ENCODE peak calls at places on chromosomes 12 and 14, in five cellular contexts. One of them, this sample, is unnamed.
A peak's percentile ranks its signal among the peaks of the same experiment; 100 is the strongest.

GRCh38 chr12:50751921-50752721 is 11.8 kb upstream of the ATF1 start:
- DNase-seq in psoas muscle: no peak
- DNase-seq in CD4-positive, alpha-beta T cell: no peak
- DNase-seq in bronchial epithelial cell: peak; percentile 77
- DNase-seq in Panc1: no peak
- DNase-seq in this sample: no peak

GRCh38 chr12:12443482-12443881 is 86.6 kb downstream of the BORCS5 start:
- DNase-seq in psoas muscle: peak; percentile 29
- DNase-seq in CD4-positive, alpha-beta T cell: no peak
- DNase-seq in bronchial epithelial cell: no peak
- DNase-seq in Panc1: no peak
- DNase-seq in this sample: peak; percentile 81

GRCh38 chr14:61560323-61560722 is 135.0 kb upstream of the HIF1A start:
- DNase-seq in psoas muscle: no peak
- DNase-seq in CD4-positive, alpha-beta T cell: no peak
- DNase-seq in bronchial epithelial cell: no peak
- DNase-seq in Panc1: no peak
- DNase-seq in this sample: no peak

GRCh38 chr12:19707948-19708409 is 268.7 kb downstream of the AEBP2 start:
- DNase-seq in psoas muscle: no peak
- DNase-seq in CD4-positive, alpha-beta T cell: no peak
- DNase-seq in bronchial epithelial cell: peak; percentile 88
- DNase-seq in Panc1: no peak
- DNase-seq in this sample: no peak

GRCh38 chr12:42885677-42886076 is 296.1 kb upstream of the PRICKLE1 start:
- DNase-seq in psoas muscle: no peak
- DNase-seq in CD4-positive, alpha-beta T cell: no peak
- DNase-seq in bronchial epithelial cell: no peak
- DNase-seq in Panc1: no peak
- DNase-seq in this sample: no peak

GRCh38 chr14:104913413-104913812 is 11.3 kb upstream of the PLD4 start:
- DNase-seq in psoas muscle: no peak
- DNase-seq in CD4-positive, alpha-beta T cell: no peak
- DNase-seq in bronchial epithelial cell: no peak
- DNase-seq in Panc1: no peak
- DNase-seq in this sample: no peak

GRCh38 chr14:22900088-22900799 is 17.2 kb downstream of the REM2 start:
- DNase-seq in psoas muscle: no peak
- DNase-seq in CD4-positive, alpha-beta T cell: peak; percentile 24
- DNase-seq in bronchial epithelial cell: peak; percentile 72
- DNase-seq in Panc1: no peak
- DNase-seq in this sample: peak; percentile 31

GRCh38 chr12:132342322-132342721 is 12.9 kb upstream of the GALNT9 start:
- DNase-seq in psoas muscle: no peak
- DNase-seq in CD4-positive, alpha-beta T cell: no peak
- DNase-seq in bronchial epithelial cell: no peak
- DNase-seq in Panc1: no peak
- DNase-seq in this sample: no peak

GRCh38 chr14:99040711-99041110 is 231.3 kb downstream of the BCL11B start:
- DNase-seq in psoas muscle: no peak
- DNase-seq in CD4-positive, alpha-beta T cell: no peak
- DNase-seq in bronchial epithelial cell: no peak
- DNase-seq in Panc1: no peak
- DNase-seq in this sample: no peak

GRCh38 chr14:74401504-74402241 is 24.3 kb downstream of the SYNDIG1L start:
- DNase-seq in psoas muscle: peak; percentile 33
- DNase-seq in CD4-positive, alpha-beta T cell: peak; percentile 43
- DNase-seq in bronchial epithelial cell: no peak
- DNase-seq in Panc1: no peak
- DNase-seq in this sample: peak; percentile 69

GRCh38 chr14:101889898-101890297 is 74.5 kb upstream of the DYNC1H1 start:
- DNase-seq in psoas muscle: no peak
- DNase-seq in CD4-positive, alpha-beta T cell: no peak
- DNase-seq in bronchial epithelial cell: no peak
- DNase-seq in Panc1: no peak
- DNase-seq in this sample: no peak

GRCh38 chr14:77562681-77563080 is 53.8 kb downstream of the SPTLC2 start:
- DNase-seq in psoas muscle: no peak
- DNase-seq in CD4-positive, alpha-beta T cell: no peak
- DNase-seq in bronchial epithelial cell: no peak
- DNase-seq in Panc1: no peak
- DNase-seq in this sample: no peak

GRCh38 chr12:119710374-119710773 is 42.4 kb downstream of the PRKAB1 start:
- DNase-seq in psoas muscle: no peak
- DNase-seq in CD4-positive, alpha-beta T cell: no peak
- DNase-seq in bronchial epithelial cell: peak; percentile 84
- DNase-seq in Panc1: no peak
- DNase-seq in this sample: no peak

GRCh38 chr14:30559638-30560071 is 697 bp downstream of the G2E3 start:
- DNase-seq in psoas muscle: no peak
- DNase-seq in CD4-positive, alpha-beta T cell: no peak
- DNase-seq in bronchial epithelial cell: peak; percentile 27
- DNase-seq in Panc1: no peak
- DNase-seq in this sample: no peak

GRCh38 chr14:36583242-36584166 is 1.1 kb upstream of the NKX2-8 start:
- DNase-seq in psoas muscle: no peak
- DNase-seq in CD4-positive, alpha-beta T cell: no peak
- DNase-seq in bronchial epithelial cell: no peak
- DNase-seq in Panc1: no peak
- DNase-seq in this sample: no peak

GRCh38 chr12:6276936-6277615 is 33.4 kb upstream of the PLEKHG6 start:
- DNase-seq in psoas muscle: no peak
- DNase-seq in CD4-positive, alpha-beta T cell: no peak
- DNase-seq in bronchial epithelial cell: peak; percentile 92
- DNase-seq in Panc1: no peak
- DNase-seq in this sample: no peak

GRCh38 chr12:78981-79380 is 12.4 kb downstream of the IQSEC3 start:
- DNase-seq in psoas muscle: no peak
- DNase-seq in CD4-positive, alpha-beta T cell: no peak
- DNase-seq in bronchial epithelial cell: no peak
- DNase-seq in Panc1: no peak
- DNase-seq in this sample: no peak

GRCh38 chr14:53356361-53357150 is 203.4 kb upstream of the DDHD1 start:
- DNase-seq in psoas muscle: no peak
- DNase-seq in CD4-positive, alpha-beta T cell: no peak
- DNase-seq in bronchial epithelial cell: peak; percentile 33
- DNase-seq in Panc1: no peak
- DNase-seq in this sample: no peak

GRCh38 chr12:77232045-77232444 is 166.7 kb upstream of the E2F7 start:
- DNase-seq in psoas muscle: no peak
- DNase-seq in CD4-positive, alpha-beta T cell: no peak
- DNase-seq in bronchial epithelial cell: peak; percentile 50
- DNase-seq in Panc1: no peak
- DNase-seq in this sample: no peak

GRCh38 chr12:65325183-65325582 is 46.7 kb downstream of the MSRB3 start:
- DNase-seq in psoas muscle: no peak
- DNase-seq in CD4-positive, alpha-beta T cell: no peak
- DNase-seq in bronchial epithelial cell: no peak
- DNase-seq in Panc1: no peak
- DNase-seq in this sample: no peak

GRCh38 chr12:71755146-71755892 is 656 bp downstream of the RAB21 start:
- DNase-seq in psoas muscle: peak; percentile 52
- DNase-seq in CD4-positive, alpha-beta T cell: peak; percentile 59
- DNase-seq in bronchial epithelial cell: peak; percentile 84
- DNase-seq in Panc1: no peak
- DNase-seq in this sample: peak; percentile 62

GRCh38 chr12:12705833-12706520 is 10.0 kb upstream of the GPR19 start:
- DNase-seq in psoas muscle: no peak
- DNase-seq in CD4-positive, alpha-beta T cell: peak; percentile 60
- DNase-seq in bronchial epithelial cell: no peak
- DNase-seq in Panc1: no peak
- DNase-seq in this sample: peak; percentile 67

GRCh38 chr12:75374971-75375370 is 15.9 kb upstream of the GLIPR1L2 start:
- DNase-seq in psoas muscle: no peak
- DNase-seq in CD4-positive, alpha-beta T cell: no peak
- DNase-seq in bronchial epithelial cell: no peak
- DNase-seq in Panc1: no peak
- DNase-seq in this sample: no peak

GRCh38 chr12:113222730-113223531 is 1.7 kb downstream of the TPCN1 start:
- DNase-seq in psoas muscle: peak; percentile 66
- DNase-seq in CD4-positive, alpha-beta T cell: no peak
- DNase-seq in bronchial epithelial cell: peak; percentile 78
- DNase-seq in Panc1: no peak
- DNase-seq in this sample: peak; percentile 74

GRCh38 chr12:46831335-46832083 is 5.7 kb upstream of the SLC38A4 start:
- DNase-seq in psoas muscle: peak; percentile 65
- DNase-seq in CD4-positive, alpha-beta T cell: no peak
- DNase-seq in bronchial epithelial cell: no peak
- DNase-seq in Panc1: no peak
- DNase-seq in this sample: no peak

GRCh38 chr12:46835785-46836184 is 10.0 kb upstream of the SLC38A4 start:
- DNase-seq in psoas muscle: no peak
- DNase-seq in CD4-positive, alpha-beta T cell: no peak
- DNase-seq in bronchial epithelial cell: no peak
- DNase-seq in Panc1: no peak
- DNase-seq in this sample: no peak

GRCh38 chr12:46832084-46832704 is 6.4 kb upstream of the SLC38A4 start:
- DNase-seq in psoas muscle: no peak
- DNase-seq in CD4-positive, alpha-beta T cell: no peak
- DNase-seq in bronchial epithelial cell: no peak
- DNase-seq in Panc1: no peak
- DNase-seq in this sample: no peak

GRCh38 chr12:46825526-46826414 is at the start of gene SLC38A4:
- DNase-seq in psoas muscle: peak; percentile 39
- DNase-seq in CD4-positive, alpha-beta T cell: no peak
- DNase-seq in bronchial epithelial cell: no peak
- DNase-seq in Panc1: no peak
- DNase-seq in this sample: peak; percentile 82

DNA sequence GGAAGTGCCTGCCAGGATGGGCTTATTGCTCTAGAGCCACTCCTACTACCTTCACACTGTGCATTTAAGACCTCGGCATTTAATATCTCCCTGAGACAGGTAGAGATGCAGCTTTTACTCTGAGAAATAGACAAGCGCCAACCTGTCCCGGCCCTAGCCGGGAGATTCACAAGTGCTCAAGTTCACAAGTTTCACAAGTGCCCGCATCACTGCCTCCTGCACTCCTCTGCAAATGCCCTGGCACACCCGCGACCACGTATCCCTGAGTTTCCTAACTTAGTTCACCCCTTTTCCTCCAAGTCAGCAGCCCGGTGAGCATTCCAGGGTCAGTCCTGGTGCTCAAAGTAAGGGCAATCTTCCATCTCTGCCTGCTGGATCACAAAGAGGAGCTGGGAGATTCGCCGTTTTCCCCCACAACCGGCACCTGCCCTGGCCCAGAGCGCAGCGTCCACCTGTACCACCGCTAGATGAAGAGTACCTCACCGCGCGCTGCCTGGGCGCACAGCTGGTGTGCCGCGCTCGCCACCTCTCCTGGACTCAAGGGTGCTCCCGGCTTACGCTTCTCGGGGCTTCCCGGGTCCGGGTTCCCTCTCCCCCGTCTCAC is 5.0 kb upstream of the SLC38A4 start:
- DNase-seq in psoas muscle: no peak
- DNase-seq in CD4-positive, alpha-beta T cell: no peak
- DNase-seq in bronchial epithelial cell: peak; percentile 61
- DNase-seq in Panc1: no peak
- DNase-seq in this sample: peak; percentile 75
- H3K27me3 ChIP-seq in psoas muscle: no peaks in the 10 kb centered on the region
- H3K27me3 ChIP-seq in CD4-positive, alpha-beta T cell: peaks cover 61% of the 10 kb centered on the region
- H3K27me3 ChIP-seq in bronchial epithelial cell: no peaks in the 10 kb centered on the region
- H3K27me3 ChIP-seq in Panc1: no peaks in the 10 kb centered on the region
- H3K27me3 ChIP-seq in this sample: no peaks in the 10 kb centered on the region

GRCh38 chr12:1481326-1481725 is 113.1 kb downstream of the FBXL14 start:
- DNase-seq in psoas muscle: no peak
- DNase-seq in CD4-positive, alpha-beta T cell: no peak
- DNase-seq in bronchial epithelial cell: no peak
- DNase-seq in Panc1: no peak
- DNase-seq in this sample: no peak

GRCh38 chr12:1479645-1480044 is 114.7 kb downstream of the FBXL14 start:
- DNase-seq in psoas muscle: no peak
- DNase-seq in CD4-positive, alpha-beta T cell: no peak
- DNase-seq in bronchial epithelial cell: no peak
- DNase-seq in Panc1: no peak
- DNase-seq in this sample: no peak

DNA sequence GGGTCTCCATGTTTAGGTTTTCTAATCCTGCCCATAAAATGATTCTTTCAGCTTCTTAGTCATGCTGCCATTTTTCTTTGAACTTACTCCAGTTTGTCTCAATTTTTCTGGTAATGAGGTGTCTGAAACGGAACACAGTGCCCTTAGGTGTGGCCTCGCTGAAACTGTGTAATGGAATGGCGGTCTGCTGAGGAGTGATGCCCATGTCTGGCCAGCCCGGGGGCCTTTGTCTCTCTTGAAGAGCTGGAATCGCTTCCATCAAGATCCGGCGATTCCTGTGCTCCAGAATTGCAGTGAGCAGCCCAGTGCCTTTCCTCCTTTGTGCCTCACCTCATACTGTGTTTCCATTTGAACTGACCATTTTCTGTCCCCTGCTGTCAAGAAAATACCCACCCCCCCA is 112.5 kb downstream of the FBXL14 start:
- DNase-seq in psoas muscle: no peak
- DNase-seq in CD4-positive, alpha-beta T cell: no peak
- DNase-seq in bronchial epithelial cell: no peak
- DNase-seq in Panc1: no peak
- DNase-seq in this sample: no peak
- H3K27me3 ChIP-seq in psoas muscle: no peaks in the 10 kb centered on the region
- H3K27me3 ChIP-seq in CD4-positive, alpha-beta T cell: no peaks in the 10 kb centered on the region
- H3K27me3 ChIP-seq in bronchial epithelial cell: no peaks in the 10 kb centered on the region
- H3K27me3 ChIP-seq in Panc1: no peaks in the 10 kb centered on the region
- H3K27me3 ChIP-seq in this sample: no peaks in the 10 kb centered on the region

GRCh38 chr14:73236752-73237218 is 521 bp upstream of the PAPLN start:
- DNase-seq in psoas muscle: no peak
- DNase-seq in CD4-positive, alpha-beta T cell: no peak
- DNase-seq in bronchial epithelial cell: no peak
- DNase-seq in Panc1: no peak
- DNase-seq in this sample: no peak
- H3K27me3 ChIP-seq in psoas muscle: peaks cover 25% of the 10 kb centered on the region
- H3K27me3 ChIP-seq in CD4-positive, alpha-beta T cell: peaks cover 74% of the 10 kb centered on the region
- H3K27me3 ChIP-seq in bronchial epithelial cell: peaks cover 14% of the 10 kb centered on the region
- H3K27me3 ChIP-seq in Panc1: peaks cover 2% of the 10 kb centered on the region
- H3K27me3 ChIP-seq in this sample: no peaks in the 10 kb centered on the region

DNA sequence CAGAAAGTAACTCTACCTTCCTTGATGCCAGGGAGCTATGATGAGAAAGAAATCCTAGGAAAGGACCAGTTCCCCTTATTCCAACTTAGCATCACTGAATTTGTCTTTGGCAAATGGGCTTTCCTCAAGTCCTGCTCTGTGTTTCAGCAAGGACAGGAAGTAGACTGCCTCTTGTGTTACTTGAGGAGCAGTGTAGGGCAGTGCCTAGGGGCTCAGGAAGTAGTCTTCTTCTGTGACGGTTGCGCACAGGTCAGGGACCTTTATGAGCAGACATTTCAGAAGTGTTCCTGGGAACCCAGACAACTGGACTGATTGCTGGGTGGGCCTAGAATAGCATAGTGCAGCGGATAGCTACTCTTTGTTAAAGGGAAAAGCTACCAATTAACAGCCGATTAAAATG is 2.7 kb downstream of the LGALS3 start:
- DNase-seq in psoas muscle: no peak
- DNase-seq in CD4-positive, alpha-beta T cell: no peak
- DNase-seq in bronchial epithelial cell: no peak
- DNase-seq in Panc1: no peak
- DNase-seq in this sample: no peak
- H3K27me3 ChIP-seq in psoas muscle: peaks cover 1% of the 10 kb centered on the region
- H3K27me3 ChIP-seq in CD4-positive, alpha-beta T cell: peaks cover 16% of the 10 kb centered on the region
- H3K27me3 ChIP-seq in bronchial epithelial cell: no peaks in the 10 kb centered on the region
- H3K27me3 ChIP-seq in Panc1: no peaks in the 10 kb centered on the region
- H3K27me3 ChIP-seq in this sample: no peaks in the 10 kb centered on the region

GRCh38 chr14:56817396-56817921 is 7.2 kb upstream of the OTX2 start:
- DNase-seq in psoas muscle: no peak
- DNase-seq in CD4-positive, alpha-beta T cell: no peak
- DNase-seq in bronchial epithelial cell: no peak
- DNase-seq in Panc1: no peak
- DNase-seq in this sample: no peak
- H3K27me3 ChIP-seq in psoas muscle: peaks cover 28% of the 10 kb centered on the region
- H3K27me3 ChIP-seq in CD4-positive, alpha-beta T cell: peaks cover 68% of the 10 kb centered on the region
- H3K27me3 ChIP-seq in bronchial epithelial cell: peaks cover 28% of the 10 kb centered on the region
- H3K27me3 ChIP-seq in Panc1: peaks cover 28% of the 10 kb centered on the region
- H3K27me3 ChIP-seq in this sample: no peaks in the 10 kb centered on the region

This sample was measured in aorta.